ENCODE peak calls at places on chromosomes 2 and 18, in ten cellular contexts. Z is esophagus squamous epithelium; J is upper lobe of right lung; H is transverse colon; P is GM06990; U is naive thymus-derived CD4-positive, alpha-beta T cell; W is GM23338; A is fibroblast of lung; K is left ventricle myocardium inferior; B is uterus. Y is an unnamed sample.

GRCh38 chr2:152542995-152543481 is 174.2 kb downstream of the PRPF40A start:
- DNase-seq in Z (no peak), J (no peak), H (no peak), P (no peak), U (no peak), W (peak; percentile 54), A (peak; percentile 99), K (no peak), B (no peak), Y (no peak)

GRCh38 chr18:66495844-66496243 is 108.0 kb downstream of the CDH19 start:
- DNase-seq in Z (no peak), J (peak; percentile 63), H (peak; percentile 30), P (no peak), U (no peak), W (peak; percentile 90), A (peak; percentile 19), K (peak; percentile 33), B (no peak), Y (peak; percentile 32)

GRCh38 chr18:61331051-61331450 is 2.2 kb upstream of the CDH20 start:
- DNase-seq in Z (no peak), J (no peak), H (no peak), P (no peak), U (no peak), W (no peak), A (no peak), K (no peak), B (no peak), Y (no peak)

GRCh38 chr18:51053822-51054221 is 23.8 kb downstream of the SMAD4 start:
- DNase-seq in Z (no peak), J (no peak), H (no peak), P (no peak), U (no peak), W (no peak), A (no peak), K (no peak), B (no peak), Y (no peak)

GRCh38 chr18:45155526-45155925 is 459.8 kb upstream of the SLC14A2 start:
- DNase-seq in Z (no peak), J (no peak), H (no peak), P (no peak), U (no peak), W (no peak), A (peak; percentile 19), K (no peak), B (no peak), Y (no peak)

GRCh38 chr2:32801741-32802140 is 145.0 kb upstream of the LTBP1 start:
- DNase-seq in Z (no peak), J (no peak), H (no peak), P (no peak), U (no peak), W (no peak), A (no peak), K (no peak), B (no peak), Y (no peak)

GRCh38 chr2:36562245-36562644 is 35.7 kb downstream of the FEZ2 start:
- DNase-seq in Z (no peak), J (no peak), H (no peak), P (no peak), U (no peak), W (no peak), A (peak; percentile 86), K (no peak), B (no peak), Y (no peak)

GRCh38 chr2:102166189-102166845 is 20.5 kb upstream of the IL1RL2 start:
- DNase-seq in Z (no peak), J (no peak), H (peak; percentile 27), P (no peak), U (no peak), W (peak; percentile 54), A (peak; percentile 78), K (no peak), B (no peak), Y (no peak)

DNA sequence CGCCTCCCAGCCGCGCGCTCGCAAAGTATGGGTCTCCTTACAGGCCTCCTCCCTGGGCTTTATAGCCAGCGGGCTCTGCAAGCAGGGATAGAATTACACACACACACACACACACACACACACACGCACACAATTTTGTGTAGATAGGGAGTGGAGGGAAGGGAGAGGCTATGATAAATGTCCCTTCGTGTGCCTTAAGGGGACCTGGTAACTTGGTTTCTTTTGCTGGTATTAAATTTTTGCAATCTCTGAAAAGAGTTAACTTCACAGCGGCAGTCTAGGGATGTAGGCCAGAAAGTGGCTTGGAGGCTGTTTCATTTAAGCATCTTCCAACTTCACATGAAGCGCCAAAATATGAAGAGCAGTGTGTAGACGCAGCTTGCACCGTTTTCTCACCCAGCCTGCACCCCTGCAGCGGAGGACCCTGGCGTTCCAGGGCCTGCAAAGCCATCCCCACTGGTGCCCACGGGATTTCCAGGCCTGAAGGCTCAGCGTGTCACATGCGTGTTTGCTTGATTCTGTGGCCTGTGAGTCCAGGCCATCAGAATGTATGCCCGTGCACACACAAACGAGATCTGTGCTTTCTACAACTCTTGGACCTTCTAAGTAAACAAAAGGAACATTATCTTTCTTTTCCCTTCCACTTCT is 87.1 kb upstream of the EPB41L3 start:
- DNase-seq in Z (no peak), J (no peak), H (no peak), P (no peak), U (no peak), W (no peak), A (no peak), K (no peak), B (no peak), Y (no peak)
- H3K27me3 ChIP-seq in Z (no peaks in the 10 kb centered on the region), J (peaks cover 18% of the 10 kb centered on the region), H (no peaks in the 10 kb centered on the region), P (peaks cover 4% of the 10 kb centered on the region), U (peaks cover 3% of the 10 kb centered on the region), W (peaks cover 66% of the 10 kb centered on the region), A (peaks cover 15% of the 10 kb centered on the region), K (peaks cover 77% of the 10 kb centered on the region), B (no peaks in the 10 kb centered on the region), Y (no peaks in the 10 kb centered on the region)

GRCh38 chr2:49935456-49935855 is 781.1 kb upstream of the FSHR start:
- DNase-seq in Z (no peak), J (no peak), H (no peak), P (no peak), U (no peak), W (no peak), A (no peak), K (no peak), B (no peak), Y (no peak)
- H3K27me3 ChIP-seq in Z (no peaks in the 10 kb centered on the region), J (no peaks in the 10 kb centered on the region), H (no peaks in the 10 kb centered on the region), P (no peaks in the 10 kb centered on the region), U (no peaks in the 10 kb centered on the region), W (peaks cover 99% of the 10 kb centered on the region), A (no peaks in the 10 kb centered on the region), K (no peaks in the 10 kb centered on the region), B (no peaks in the 10 kb centered on the region), Y (no peaks in the 10 kb centered on the region)

GRCh38 chr2:232417489-232417888 is 10.8 kb downstream of the ALPG start:
- DNase-seq in Z (no peak), J (peak; percentile 20), H (no peak), P (no peak), U (no peak), W (no peak), A (no peak), K (no peak), B (no peak), Y (no peak)
- H3K27me3 ChIP-seq in Z (peaks cover 10% of the 10 kb centered on the region), J (peaks cover 78% of the 10 kb centered on the region), H (peaks cover 80% of the 10 kb centered on the region), P (no peaks in the 10 kb centered on the region), U (no peaks in the 10 kb centered on the region), W (peaks cover 44% of the 10 kb centered on the region), A (peaks cover 47% of the 10 kb centered on the region), K (peaks cover 100% of the 10 kb centered on the region), B (peaks cover 9% of the 10 kb centered on the region), Y (peaks cover 81% of the 10 kb centered on the region)

GRCh38 chr2:108917526-108917925 is 71.5 kb downstream of the EDAR start:
- DNase-seq in Z (no peak), J (peak; percentile 27), H (no peak), P (no peak), U (no peak), W (no peak), A (no peak), K (no peak), B (no peak), Y (no peak)
- H3K27me3 ChIP-seq in Z (no peaks in the 10 kb centered on the region), J (no peaks in the 10 kb centered on the region), H (no peaks in the 10 kb centered on the region), P (no peaks in the 10 kb centered on the region), U (no peaks in the 10 kb centered on the region), W (no peaks in the 10 kb centered on the region), A (peaks cover 22% of the 10 kb centered on the region), K (peaks cover 25% of the 10 kb centered on the region), B (no peaks in the 10 kb centered on the region), Y (no peaks in the 10 kb centered on the region)

DNA sequence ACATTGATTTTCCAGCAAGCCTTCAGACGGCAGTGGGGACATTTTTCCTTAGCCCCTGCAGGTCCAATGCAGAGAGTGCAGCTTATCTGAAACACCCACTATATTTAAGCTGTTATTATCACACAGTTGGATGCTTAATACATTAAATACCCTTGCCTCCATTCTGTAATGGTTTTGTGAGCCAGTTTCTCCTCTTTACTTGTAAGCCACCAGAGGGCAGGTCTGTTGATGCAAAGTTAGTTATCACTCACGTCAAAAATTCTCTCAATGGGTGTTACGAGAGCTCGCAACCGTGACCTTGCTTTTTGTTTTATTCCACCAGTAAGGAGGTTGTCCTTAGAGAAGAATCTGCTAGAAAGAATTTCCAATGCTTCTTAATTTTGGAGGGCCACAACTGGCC is 189.8 kb downstream of the INSIG2 start:
- DNase-seq in Z (no peak), J (no peak), H (no peak), P (no peak), U (no peak), W (peak; percentile 30), A (no peak), K (no peak), B (no peak), Y (no peak)
- H3K27me3 ChIP-seq in Z (no peaks in the 10 kb centered on the region), J (peaks cover 12% of the 10 kb centered on the region), H (no peaks in the 10 kb centered on the region), P (no peaks in the 10 kb centered on the region), U (no peaks in the 10 kb centered on the region), W (peaks cover 13% of the 10 kb centered on the region), A (no peaks in the 10 kb centered on the region), K (peaks cover 94% of the 10 kb centered on the region), B (no peaks in the 10 kb centered on the region), Y (no peaks in the 10 kb centered on the region)

GRCh38 chr2:60529111-60529510 is 24.3 kb downstream of the BCL11A start:
- DNase-seq in Z (no peak), J (peak; percentile 77), H (no peak), P (no peak), U (no peak), W (no peak), A (no peak), K (no peak), B (no peak), Y (no peak)
- H3K27me3 ChIP-seq in Z (no peaks in the 10 kb centered on the region), J (peaks cover 7% of the 10 kb centered on the region), H (no peaks in the 10 kb centered on the region), P (no peaks in the 10 kb centered on the region), U (no peaks in the 10 kb centered on the region), W (no peaks in the 10 kb centered on the region), A (no peaks in the 10 kb centered on the region), K (peaks cover 53% of the 10 kb centered on the region), B (peaks cover 16% of the 10 kb centered on the region), Y (no peaks in the 10 kb centered on the region)

Y was measured in tibial nerve.